ENCODE peak calls at places on chromosomes 3 and 15, in five cellular contexts. One of them, this sample, is unnamed.
A peak's percentile ranks its signal among the peaks of the same experiment; 100 is the strongest.

GRCh38 chr15:31517711-31518110 is 191.1 kb downstream of the KLF13 start:
- DNase-seq in tibial artery: no peak
- DNase-seq in ovary: no peak
- DNase-seq in islet precursor cell: no peak
- DNase-seq in midbrain: no peak
- DNase-seq in this sample: no peak

GRCh38 chr3:2477635-2478034 is 379.0 kb downstream of the CNTN4 start:
- DNase-seq in tibial artery: no peak
- DNase-seq in ovary: no peak
- DNase-seq in islet precursor cell: no peak
- DNase-seq in midbrain: no peak
- DNase-seq in this sample: no peak

GRCh38 chr3:185830018-185830797 is 5.4 kb upstream of the IGF2BP2 start:
- DNase-seq in tibial artery: no peak
- DNase-seq in ovary: no peak
- DNase-seq in islet precursor cell: no peak
- DNase-seq in midbrain: no peak
- DNase-seq in this sample: no peak

GRCh38 chr3:152192936-152193672 is 75.6 kb upstream of the MBNL1 start:
- DNase-seq in tibial artery: no peak
- DNase-seq in ovary: no peak
- DNase-seq in islet precursor cell: no peak
- DNase-seq in midbrain: no peak
- DNase-seq in this sample: no peak

GRCh38 chr3:58568572-58569286 is 8.5 kb downstream of the FAM107A start:
- DNase-seq in tibial artery: peak; percentile 86
- DNase-seq in ovary: peak; percentile 66
- DNase-seq in islet precursor cell: peak; percentile 88
- DNase-seq in midbrain: peak; percentile 83
- DNase-seq in this sample: peak; percentile 88

GRCh38 chr3:14393440-14394111 is 8.8 kb upstream of the SLC6A6 start:
- DNase-seq in tibial artery: no peak
- DNase-seq in ovary: peak; percentile 49
- DNase-seq in islet precursor cell: peak; percentile 79
- DNase-seq in midbrain: no peak
- DNase-seq in this sample: no peak

GRCh38 chr15:38545179-38545578 is 19.4 kb downstream of the RASGRP1 start:
- DNase-seq in tibial artery: no peak
- DNase-seq in ovary: no peak
- DNase-seq in islet precursor cell: no peak
- DNase-seq in midbrain: no peak
- DNase-seq in this sample: no peak

GRCh38 chr15:77243146-77243545 is 172.2 kb upstream of the TSPAN3 start:
- DNase-seq in tibial artery: no peak
- DNase-seq in ovary: no peak
- DNase-seq in islet precursor cell: no peak
- DNase-seq in midbrain: no peak
- DNase-seq in this sample: no peak

GRCh38 chr3:165256554-165256953 is 60.4 kb upstream of the SLITRK3 start:
- DNase-seq in tibial artery: no peak
- DNase-seq in ovary: no peak
- DNase-seq in islet precursor cell: no peak
- DNase-seq in midbrain: no peak
- DNase-seq in this sample: no peak

GRCh38 chr3:148861277-148861869 is 3.7 kb upstream of the CPA3 start:
- DNase-seq in tibial artery: no peak
- DNase-seq in ovary: no peak
- DNase-seq in islet precursor cell: no peak
- DNase-seq in midbrain: peak; percentile 49
- DNase-seq in this sample: no peak

GRCh38 chr3:52001443-52001974 is 5.8 kb upstream of the RPL29 start:
- DNase-seq in tibial artery: peak; percentile 81
- DNase-seq in ovary: peak; percentile 71
- DNase-seq in islet precursor cell: peak; percentile 92
- DNase-seq in midbrain: peak; percentile 62
- DNase-seq in this sample: peak; percentile 97

GRCh38 chr3:23968467-23969184 is 23.5 kb downstream of the NR1D2 start:
- DNase-seq in tibial artery: no peak
- DNase-seq in ovary: no peak
- DNase-seq in islet precursor cell: no peak
- DNase-seq in midbrain: no peak
- DNase-seq in this sample: no peak

GRCh38 chr15:63052961-63053698 is 10.6 kb downstream of the TPM1 start:
- DNase-seq in tibial artery: peak; percentile 87
- DNase-seq in ovary: no peak
- DNase-seq in islet precursor cell: peak; percentile 90
- DNase-seq in midbrain: no peak
- DNase-seq in this sample: no peak

GRCh38 chr3:112327371-112327951 is 5.5 kb upstream of the CD200 start:
- DNase-seq in tibial artery: no peak
- DNase-seq in ovary: no peak
- DNase-seq in islet precursor cell: no peak
- DNase-seq in midbrain: peak; percentile 73
- DNase-seq in this sample: no peak

GRCh38 chr3:124483915-124484470 is 246.3 kb upstream of the UMPS start:
- DNase-seq in tibial artery: no peak
- DNase-seq in ovary: no peak
- DNase-seq in islet precursor cell: no peak
- DNase-seq in midbrain: no peak
- DNase-seq in this sample: no peak

GRCh38 chr3:65886376-65886775 is 152.3 kb downstream of the MAGI1 start:
- DNase-seq in tibial artery: no peak
- DNase-seq in ovary: no peak
- DNase-seq in islet precursor cell: no peak
- DNase-seq in midbrain: no peak
- DNase-seq in this sample: no peak

GRCh38 chr15:65954289-65954741 is 85.0 kb downstream of the RAB11A start:
- DNase-seq in tibial artery: no peak
- DNase-seq in ovary: no peak
- DNase-seq in islet precursor cell: peak; percentile 99
- DNase-seq in midbrain: no peak
- DNase-seq in this sample: peak; percentile 69

GRCh38 chr3:99013077-99013476 is 111.6 kb upstream of the DCBLD2 start:
- DNase-seq in tibial artery: no peak
- DNase-seq in ovary: no peak
- DNase-seq in islet precursor cell: no peak
- DNase-seq in midbrain: no peak
- DNase-seq in this sample: no peak

GRCh38 chr3:75171632-75172230 is 492.4 kb upstream of the FRG2C start:
- DNase-seq in tibial artery: no peak
- DNase-seq in ovary: no peak
- DNase-seq in islet precursor cell: no peak
- DNase-seq in midbrain: peak; percentile 24
- DNase-seq in this sample: no peak

GRCh38 chr15:77026501-77027110 is 31.7 kb downstream of the PSTPIP1 start:
- DNase-seq in tibial artery: peak; percentile 63
- DNase-seq in ovary: peak; percentile 6
- DNase-seq in islet precursor cell: no peak
- DNase-seq in midbrain: no peak
- DNase-seq in this sample: peak; percentile 10

GRCh38 chr3:149618151-149619123 is 39.4 kb downstream of the WWTR1 start:
- DNase-seq in tibial artery: peak; percentile 87
- DNase-seq in ovary: no peak
- DNase-seq in islet precursor cell: no peak
- DNase-seq in midbrain: peak; percentile 10
- DNase-seq in this sample: no peak

GRCh38 chr3:127629462-127630403 is 748 bp downstream of the PODXL2 start:
- DNase-seq in tibial artery: no peak
- DNase-seq in ovary: no peak
- DNase-seq in islet precursor cell: no peak
- DNase-seq in midbrain: no peak
- DNase-seq in this sample: no peak

GRCh38 chr3:159528251-159528895 is 460.3 kb upstream of the IL12A start:
- DNase-seq in tibial artery: no peak
- DNase-seq in ovary: no peak
- DNase-seq in islet precursor cell: no peak
- DNase-seq in midbrain: no peak
- DNase-seq in this sample: no peak

GRCh38 chr3:143171656-143172055 is 52.1 kb downstream of the CHST2 start:
- DNase-seq in tibial artery: no peak
- DNase-seq in ovary: no peak
- DNase-seq in islet precursor cell: no peak
- DNase-seq in midbrain: no peak
- DNase-seq in this sample: no peak

GRCh38 chr15:49134683-49135341 is 20.6 kb downstream of the COPS2 start:
- DNase-seq in tibial artery: no peak
- DNase-seq in ovary: no peak
- DNase-seq in islet precursor cell: no peak
- DNase-seq in midbrain: no peak
- DNase-seq in this sample: no peak

GRCh38 chr15:98799461-98799971 is 151.2 kb downstream of the IGF1R start:
- DNase-seq in tibial artery: no peak
- DNase-seq in ovary: no peak
- DNase-seq in islet precursor cell: peak; percentile 70
- DNase-seq in midbrain: no peak
- DNase-seq in this sample: peak; percentile 63

GRCh38 chr15:53203454-53203853 is 413.3 kb upstream of the ONECUT1 start:
- DNase-seq in tibial artery: no peak
- DNase-seq in ovary: no peak
- DNase-seq in islet precursor cell: no peak
- DNase-seq in midbrain: no peak
- DNase-seq in this sample: no peak

GRCh38 chr3:161406594-161407555 is 35.6 kb upstream of the SPTSSB start:
- DNase-seq in tibial artery: no peak
- DNase-seq in ovary: no peak
- DNase-seq in islet precursor cell: no peak
- DNase-seq in midbrain: no peak
- DNase-seq in this sample: no peak

GRCh38 chr3:140468407-140468806 is 209.5 kb upstream of the TRIM42 start:
- DNase-seq in tibial artery: no peak
- DNase-seq in ovary: no peak
- DNase-seq in islet precursor cell: peak; percentile 43
- DNase-seq in midbrain: no peak
- DNase-seq in this sample: no peak

GRCh38 chr15:73599934-73600333 is 33.3 kb downstream of the NPTN start:
- DNase-seq in tibial artery: no peak
- DNase-seq in ovary: no peak
- DNase-seq in islet precursor cell: peak; percentile 78
- DNase-seq in midbrain: no peak
- DNase-seq in this sample: no peak

GRCh38 chr3:53796161-53796560 is 50.1 kb downstream of the CHDH start:
- DNase-seq in tibial artery: no peak
- DNase-seq in ovary: no peak
- DNase-seq in islet precursor cell: no peak
- DNase-seq in midbrain: peak; percentile 44
- DNase-seq in this sample: no peak

GRCh38 chr3:189947948-189948723 is 172.6 kb downstream of the P3H2 start:
- DNase-seq in tibial artery: no peak
- DNase-seq in ovary: no peak
- DNase-seq in islet precursor cell: no peak
- DNase-seq in midbrain: peak; percentile 14
- DNase-seq in this sample: no peak

GRCh38 chr15:39127925-39128617 is 452.8 kb upstream of the THBS1 start:
- DNase-seq in tibial artery: no peak
- DNase-seq in ovary: no peak
- DNase-seq in islet precursor cell: peak; percentile 94
- DNase-seq in midbrain: no peak
- DNase-seq in this sample: no peak

GRCh38 chr3:112010631-112011030 is 11.9 kb downstream of the TAGLN3 start:
- DNase-seq in tibial artery: no peak
- DNase-seq in ovary: no peak
- DNase-seq in islet precursor cell: no peak
- DNase-seq in midbrain: no peak
- DNase-seq in this sample: no peak

GRCh38 chr15:88018865-88019626 is 237.5 kb downstream of the NTRK3 start:
- DNase-seq in tibial artery: no peak
- DNase-seq in ovary: no peak
- DNase-seq in islet precursor cell: peak; percentile 62
- DNase-seq in midbrain: no peak
- DNase-seq in this sample: no peak